ENCODE peak calls at places on chromosomes 1 and 21, in six cellular contexts. O is IMR-90; S is choroid plexus epithelial cell; E is CD4-positive, alpha-beta T cell; U is AG09309; I is right lobe of liver. K is an unnamed sample.

GRCh38 chr1:207972350-207972749 is 61.4 kb upstream of the CD34 start:
- DNase-seq in O (no peak), S (no peak), E (no peak), U (no peak), I (no peak), K (no peak)

GRCh38 chr1:178004926-178005391 is 35.1 kb upstream of the SEC16B start:
- DNase-seq in O (peak), S (peak), E (no peak), U (peak), I (no peak), K (no peak)

GRCh38 chr1:207221934-207222351 is 99.5 kb upstream of the CD55 start:
- DNase-seq in O (peak), S (no peak), E (no peak), U (no peak), I (no peak), K (no peak)

GRCh38 chr1:149917590-149918144 is at the start of gene SV2A:
- DNase-seq in O (peak), S (peak), E (peak), U (no peak), I (no peak), K (peak)

GRCh38 chr1:90973897-90974798 is 47.7 kb downstream of the ZNF644 start:
- DNase-seq in O (peak), S (peak), E (no peak), U (no peak), I (no peak), K (no peak)

GRCh38 chr1:203628997-203629508 is 2.4 kb downstream of the ATP2B4 start:
- DNase-seq in O (no peak), S (no peak), E (no peak), U (no peak), I (no peak), K (no peak)

GRCh38 chr1:222167111-222167510 is 380.8 kb downstream of the HHIPL2 start:
- DNase-seq in O (peak), S (peak), E (no peak), U (peak), I (peak), K (peak)

GRCh38 chr1:228306275-228307217 is 98.7 kb downstream of the OBSCN start:
- DNase-seq in O (no peak), S (no peak), E (peak), U (no peak), I (no peak), K (no peak)

GRCh38 chr1:193697105-193697762 is 510.8 kb upstream of the B3GALT2 start:
- DNase-seq in O (no peak), S (no peak), E (no peak), U (no peak), I (no peak), K (no peak)

GRCh38 chr1:182756423-182756822 is 33.1 kb upstream of the NPL start:
- DNase-seq in O (no peak), S (no peak), E (no peak), U (no peak), I (no peak), K (no peak)

GRCh38 chr1:167922611-167923074 is 8.7 kb upstream of the ADCY10 start:
- DNase-seq in O (no peak), S (no peak), E (no peak), U (no peak), I (no peak), K (no peak)

GRCh38 chr1:234611153-234611798 is 1.3 kb upstream of the IRF2BP2 start:
- DNase-seq in O (peak), S (peak), E (no peak), U (no peak), I (no peak), K (no peak)

GRCh38 chr1:3068400-3069361 is at the start of gene PRDM16:
- DNase-seq in O (peak), S (peak), E (no peak), U (peak), I (peak), K (peak)

GRCh38 chr1:21220815-21221214 is 44.1 kb upstream of the EIF4G3 start:
- DNase-seq in O (peak), S (no peak), E (no peak), U (no peak), I (no peak), K (no peak)

GRCh38 chr1:65495137-65495536 is 74.7 kb downstream of the LEPR start:
- DNase-seq in O (no peak), S (no peak), E (no peak), U (no peak), I (no peak), K (no peak)

GRCh38 chr1:46220808-46221207 is 17.7 kb downstream of the LURAP1 start:
- DNase-seq in O (no peak), S (no peak), E (no peak), U (no peak), I (no peak), K (no peak)

GRCh38 chr1:86926886-86927285 is 12.5 kb downstream of the HS2ST1 start:
- DNase-seq in O (no peak), S (peak), E (no peak), U (no peak), I (no peak), K (no peak)

GRCh38 chr1:162420120-162420519 is 8.2 kb upstream of the SH2D1B start:
- DNase-seq in O (no peak), S (no peak), E (no peak), U (no peak), I (no peak), K (no peak)

GRCh38 chr1:79364896-79365295 is 358.4 kb upstream of the ADGRL4 start:
- DNase-seq in O (peak), S (no peak), E (no peak), U (no peak), I (no peak), K (no peak)

GRCh38 chr1:115980998-115981993 is 5.0 kb downstream of the SLC22A15 start:
- DNase-seq in O (peak), S (peak), E (no peak), U (peak), I (no peak), K (peak)

GRCh38 chr1:228940526-228940925 is 205.2 kb downstream of the RHOU start:
- DNase-seq in O (no peak), S (no peak), E (no peak), U (no peak), I (no peak), K (no peak)

GRCh38 chr1:171250263-171250662 is 2.0 kb downstream of the FMO1 start:
- DNase-seq in O (no peak), S (no peak), E (no peak), U (no peak), I (no peak), K (no peak)

GRCh38 chr21:42669069-42669468 is 15.6 kb downstream of the PDE9A start:
- DNase-seq in O (no peak), S (no peak), E (no peak), U (no peak), I (no peak), K (no peak)

GRCh38 chr1:115807723-115808122 is 33.2 kb downstream of the NHLH2 start:
- DNase-seq in O (peak), S (peak), E (no peak), U (peak), I (no peak), K (peak)

GRCh38 chr1:96722161-96722908 is 751 bp downstream of the PTBP2 start:
- DNase-seq in O (peak), S (peak), E (no peak), U (no peak), I (peak), K (peak)

GRCh38 chr21:7951854-7952519 is 2569.4 kb upstream of the TPTE start:
- DNase-seq in O (no peak), S (no peak), E (no peak), U (no peak), I (no peak), K (no peak)

GRCh38 chr1:57024855-57025254 is 59.0 kb upstream of the C8B start:
- DNase-seq in O (no peak), S (no peak), E (no peak), U (no peak), I (no peak), K (no peak)

GRCh38 chr21:44949161-44950015 is 9.6 kb downstream of the SLX9 start:
- DNase-seq in O (peak), S (peak), E (peak), U (no peak), I (peak), K (no peak)

GRCh38 chr1:6275826-6276764 is 15.2 kb upstream of the GPR153 start:
- DNase-seq in O (peak), S (peak), E (no peak), U (peak), I (no peak), K (peak)

GRCh38 chr1:30735124-30735523 is 11.7 kb upstream of the MATN1 start:
- DNase-seq in O (no peak), S (no peak), E (no peak), U (no peak), I (no peak), K (no peak)

GRCh38 chr1:192682335-192682734 is 46.4 kb downstream of the RGS13 start:
- DNase-seq in O (no peak), S (no peak), E (no peak), U (no peak), I (no peak), K (no peak)

GRCh38 chr1:25550683-25551310 is 7.4 kb downstream of the LDLRAP1 start:
- DNase-seq in O (peak), S (peak), E (no peak), U (no peak), I (no peak), K (no peak)

GRCh38 chr21:37446552-37446951 is 80.0 kb downstream of the DYRK1A start:
- DNase-seq in O (no peak), S (no peak), E (no peak), U (no peak), I (no peak), K (no peak)
- TF ChIP-seq CTCF in O (no peak), S (no peak), E (no peak), U (no peak), I (no peak), K (no peak)

GRCh38 chr1:204830671-204831585 is 39.7 kb upstream of the NFASC start:
- DNase-seq in O (no peak), S (no peak), E (no peak), U (no peak), I (no peak), K (no peak)

GRCh38 chr1:204826970-204827369 is 43.7 kb upstream of the NFASC start:
- DNase-seq in O (no peak), S (no peak), E (no peak), U (no peak), I (peak), K (no peak)

GRCh38 chr1:204834329-204834728 is 36.3 kb upstream of the NFASC start:
- DNase-seq in O (no peak), S (no peak), E (no peak), U (no peak), I (no peak), K (no peak)

GRCh38 chr1:204829133-204829532 is 41.5 kb upstream of the NFASC start:
- DNase-seq in O (no peak), S (no peak), E (no peak), U (no peak), I (no peak), K (no peak)

GRCh38 chr1:204828352-204828850 is 42.3 kb upstream of the NFASC start:
- DNase-seq in O (no peak), S (peak), E (peak), U (no peak), I (peak), K (peak)
- TF ChIP-seq CTCF in O (no peak), S (no peak), E (no peak), U (no peak), I (no peak), K (no peak)

GRCh38 chr1:179251675-179252074 is 22.2 kb upstream of the ABL2 start:
- DNase-seq in O (peak), S (peak), E (no peak), U (peak), I (no peak), K (peak)
- TF ChIP-seq CTCF in O (peak), S (peak), E (peak), U (peak), I (peak), K (peak)

DNA sequence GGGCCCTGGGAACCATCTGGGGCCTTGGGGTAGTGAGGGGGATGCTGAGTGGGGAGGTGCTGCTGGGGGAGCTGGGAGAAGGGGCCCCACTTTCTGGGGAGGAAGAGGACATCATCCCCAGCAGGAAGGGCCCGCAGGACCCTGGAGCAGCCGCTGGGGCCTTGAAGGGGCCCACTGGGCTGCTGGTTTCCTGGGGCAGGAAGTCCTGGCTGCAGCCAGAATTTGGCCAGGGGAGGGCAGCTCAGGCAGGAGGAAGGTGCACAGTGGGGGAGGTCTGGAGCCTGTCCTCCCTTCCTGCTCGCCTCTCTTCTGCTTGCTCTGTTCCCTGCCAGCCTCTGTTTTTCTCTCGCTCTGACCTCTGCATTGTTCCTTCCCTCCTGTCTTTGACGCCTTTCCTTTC is 23.8 kb downstream of the ACOT11 start:
- DNase-seq in O (no peak), S (peak), E (no peak), U (no peak), I (no peak), K (no peak)
- TF ChIP-seq CTCF in O (no peak), S (no peak), E (no peak), U (no peak), I (no peak), K (no peak)